ENCODE peak calls at places on chromosomes 12 and 14, in four cellular contexts. J is GM12864, N is prostate gland, T is fibroblast of lung. C is an unnamed sample.

GRCh38 chr14:95174184-95174804 is 17.0 kb upstream of the DICER1 start:
- DNase-seq in J (no peak), N (no peak), T (peak; percentile 33), C (no peak)

GRCh38 chr12:120708646-120709045 is 1.6 kb upstream of the UNC119B start:
- DNase-seq in J (no peak), N (no peak), T (no peak), C (no peak)

GRCh38 chr12:124032265-124032886 is 59.4 kb downstream of the ZNF664 start:
- DNase-seq in J (no peak), N (peak; percentile 41), T (peak; percentile 79), C (no peak)

GRCh38 chr12:3622021-3622731 is 130.7 kb downstream of the CRACR2A start:
- DNase-seq in J (no peak), N (no peak), T (no peak), C (no peak)

GRCh38 chr12:25121916-25122315 is 73.0 kb downstream of the DNAI7 start:
- DNase-seq in J (no peak), N (no peak), T (peak; percentile 23), C (no peak)

GRCh38 chr14:84209021-84209420 is 1320.9 kb upstream of the FLRT2 start:
- DNase-seq in J (no peak), N (no peak), T (no peak), C (no peak)

GRCh38 chr14:69363055-69363454 is 35.0 kb downstream of the ERH start:
- DNase-seq in J (no peak), N (no peak), T (peak; percentile 51), C (peak; percentile 11)

GRCh38 chr14:26522985-26523384 is 74.8 kb downstream of the NOVA1 start:
- DNase-seq in J (no peak), N (no peak), T (peak; percentile 93), C (peak; percentile 58)

GRCh38 chr12:6238875-6239274 is 38.7 kb downstream of the CD9 start:
- DNase-seq in J (no peak), N (no peak), T (no peak), C (no peak)

GRCh38 chr12:91382081-91382543 is 199.5 kb upstream of the DCN start:
- DNase-seq in J (peak; percentile 48), N (peak; percentile 82), T (peak; percentile 84), C (peak; percentile 62)

GRCh38 chr14:63951025-63951424 is 98.2 kb downstream of the SYNE2 start:
- DNase-seq in J (no peak), N (no peak), T (no peak), C (no peak)

GRCh38 chr12:83077037-83077436 is 390.3 kb downstream of the TMTC2 start:
- DNase-seq in J (no peak), N (no peak), T (no peak), C (no peak)
- H3K4me3 ChIP-seq in J (no peak overlapping the region), N (no peak overlapping the region), T (no peak overlapping the region), C (no peak overlapping the region)

GRCh38 chr12:18242380-18243089 is 18.8 kb upstream of the PIK3C2G start:
- DNase-seq in J (no peak), N (no peak), T (no peak), C (no peak)

GRCh38 chr12:18250313-18250916 is 10.9 kb upstream of the PIK3C2G start:
- DNase-seq in J (no peak), N (peak; percentile 40), T (peak; percentile 84), C (peak; percentile 37)

GRCh38 chr12:18243238-18243637 is 18.1 kb upstream of the PIK3C2G start:
- DNase-seq in J (no peak), N (no peak), T (no peak), C (no peak)

DNA sequence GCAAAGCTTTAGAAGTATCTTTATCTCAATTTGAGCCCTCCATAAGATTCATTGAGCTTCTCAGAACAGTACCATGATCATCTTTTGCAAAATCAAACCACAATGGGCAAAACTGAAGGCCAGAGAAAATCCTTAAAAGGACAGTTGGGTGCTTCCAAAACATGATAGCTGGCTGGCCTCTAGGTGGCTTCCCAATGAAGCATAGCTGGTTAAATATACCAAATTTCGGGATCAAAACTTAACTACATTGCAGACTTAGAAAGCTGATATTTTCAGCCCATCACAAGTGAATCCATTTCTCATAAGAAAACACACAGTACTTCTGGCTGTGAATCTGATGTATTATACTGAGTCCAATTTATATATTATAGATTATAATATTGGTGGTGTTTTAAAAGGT is 15.3 kb upstream of the PIK3C2G start:
- DNase-seq in J (no peak), N (no peak), T (no peak), C (no peak)
- TF ChIP-seq CTCF in J (no peak), N (no peak), T (peak; percentile 41), C (peak; percentile 45)

GRCh38 chr14:99246536-99247083 is 25.4 kb downstream of the BCL11B start:
- DNase-seq in J (no peak), N (no peak), T (no peak), C (no peak)
- H3K4me3 ChIP-seq in J (no peak overlapping the region), N (no peak overlapping the region), T (no peak overlapping the region), C (no peak overlapping the region)

GRCh38 chr12:65961731-65962130 is 137.4 kb downstream of the HMGA2 start:
- DNase-seq in J (no peak), N (no peak), T (no peak), C (no peak)

GRCh38 chr12:65965358-65965757 is 141.1 kb downstream of the HMGA2 start:
- DNase-seq in J (no peak), N (no peak), T (peak; percentile 46), C (peak; percentile 62)

GRCh38 chr12:65959452-65959851 is 135.2 kb downstream of the HMGA2 start:
- DNase-seq in J (no peak), N (no peak), T (no peak), C (no peak)

GRCh38 chr12:65960820-65961691 is 136.8 kb downstream of the HMGA2 start:
- DNase-seq in J (no peak), N (no peak), T (no peak), C (no peak)

DNA sequence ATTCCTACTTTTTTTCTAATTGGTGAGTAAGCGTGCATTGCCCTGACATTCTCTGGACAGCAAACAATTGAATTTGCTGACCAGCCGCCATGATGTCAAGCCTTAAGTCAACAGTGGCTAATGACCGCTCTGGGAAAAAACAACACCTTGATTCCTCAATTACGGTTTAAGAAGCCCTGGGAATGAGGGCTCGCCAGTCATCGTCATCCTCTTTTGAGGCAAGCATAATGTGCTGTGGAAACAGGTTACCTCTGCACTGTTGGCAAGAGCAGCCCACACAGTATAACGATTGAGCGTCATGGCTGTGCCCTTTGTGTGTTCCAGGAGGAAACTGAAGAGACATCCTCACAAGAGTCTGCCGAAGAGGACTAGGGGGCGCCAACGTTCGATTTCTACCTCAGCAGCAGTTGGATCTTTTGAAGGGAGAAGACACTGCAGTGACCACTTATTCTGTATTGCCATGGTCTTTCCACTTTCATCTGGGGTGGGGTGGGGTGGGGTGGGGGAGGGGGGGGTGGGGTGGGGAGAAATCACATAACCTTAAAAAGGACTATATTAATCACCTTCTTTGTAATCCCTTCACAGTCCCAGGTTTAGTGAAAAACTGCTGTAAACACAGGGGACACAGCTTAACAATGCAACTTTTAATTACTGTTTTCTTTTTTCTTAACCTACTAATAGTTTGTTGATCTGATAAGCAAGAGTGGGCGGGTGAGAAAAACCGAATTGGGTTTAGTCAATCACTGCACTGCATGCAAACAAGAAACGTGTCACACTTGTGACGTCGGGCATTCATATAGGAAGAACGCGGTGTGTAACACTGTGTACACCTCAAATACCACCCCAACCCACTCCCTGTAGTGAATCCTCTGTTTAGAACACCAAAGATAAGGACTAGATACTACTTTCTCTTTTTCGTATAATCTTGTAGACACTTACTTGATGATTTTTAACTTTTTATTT is 138.9 kb downstream of the HMGA2 start:
- DNase-seq in J (no peak), N (no peak), T (no peak), C (no peak)
- TF ChIP-seq CTCF in J (peak; percentile 49), N (no peak), T (peak; percentile 30), C (peak; percentile 10)

C was measured in AG04450.